ENCODE peak calls at places on chromosomes 16 and 17, in nine cellular contexts. E, J, O, H, B, X, M, Y and A are unnamed samples.

GRCh38 chr17:1120596-1121441 is 59.0 kb downstream of the ABR start:
- DNase-seq in E (peak), J (no peak), O (no peak), H (no peak), B (no peak), X (no peak), M (no peak), Y (no peak), A (no peak)

GRCh38 chr17:49494937-49495841 is at the start of gene NGFR:
- DNase-seq in E (peak), J (peak), O (peak), H (no peak), B (peak), X (peak), M (no peak), Y (peak), A (no peak)

GRCh38 chr17:1963250-1963649 is 61.9 kb downstream of the RTN4RL1 start:
- DNase-seq in E (no peak), J (no peak), O (no peak), H (no peak), B (no peak), X (no peak), M (no peak), Y (no peak), A (no peak)

GRCh38 chr16:946048-946395 is 24.8 kb downstream of the LMF1 start:
- DNase-seq in E (no peak), J (no peak), O (no peak), H (no peak), B (no peak), X (no peak), M (no peak), Y (no peak), A (no peak)

GRCh38 chr17:55705847-55706246 is 16.8 kb downstream of the TMEM100 start:
- DNase-seq in E (no peak), J (peak), O (peak), H (no peak), B (no peak), X (no peak), M (no peak), Y (no peak), A (no peak)

GRCh38 chr17:27855454-27855853 is 37.7 kb downstream of the LYRM9 start:
- DNase-seq in E (no peak), J (no peak), O (no peak), H (no peak), B (no peak), X (no peak), M (no peak), Y (no peak), A (no peak)

GRCh38 chr17:64202683-64203430 is 60.2 kb downstream of the TEX2 start:
- DNase-seq in E (no peak), J (peak), O (peak), H (no peak), B (no peak), X (no peak), M (no peak), Y (peak), A (no peak)

GRCh38 chr16:58418601-58419000 is 26.3 kb downstream of the GINS3 start:
- DNase-seq in E (no peak), J (no peak), O (peak), H (no peak), B (no peak), X (no peak), M (no peak), Y (peak), A (no peak)

GRCh38 chr16:68707341-68708152 is 29.5 kb upstream of the CDH1 start:
- DNase-seq in E (no peak), J (peak), O (peak), H (no peak), B (peak), X (peak), M (no peak), Y (peak), A (no peak)

GRCh38 chr17:69047368-69048263 is 13.1 kb downstream of the ABCA9 start:
- DNase-seq in E (no peak), J (peak), O (peak), H (peak), B (peak), X (peak), M (peak), Y (peak), A (no peak)

GRCh38 chr17:4808378-4808767 is 1.4 kb downstream of the PLD2 start:
- DNase-seq in E (no peak), J (no peak), O (no peak), H (no peak), B (peak), X (no peak), M (no peak), Y (peak), A (no peak)

GRCh38 chr17:45940826-45941225 is 46.5 kb downstream of the MAPT start:
- DNase-seq in E (no peak), J (no peak), O (no peak), H (peak), B (no peak), X (no peak), M (no peak), Y (peak), A (no peak)

GRCh38 chr17:67262420-67262819 is 17.4 kb upstream of the HELZ start:
- DNase-seq in E (no peak), J (no peak), O (no peak), H (no peak), B (peak), X (no peak), M (no peak), Y (no peak), A (no peak)

GRCh38 chr17:49869038-49869374 is 21.1 kb upstream of the TAC4 start:
- DNase-seq in E (no peak), J (no peak), O (no peak), H (no peak), B (no peak), X (no peak), M (no peak), Y (no peak), A (no peak)

GRCh38 chr16:8572919-8573724 is 17.2 kb downstream of the TMEM114 start:
- DNase-seq in E (no peak), J (peak), O (peak), H (no peak), B (no peak), X (peak), M (no peak), Y (peak), A (no peak)

GRCh38 chr17:81435636-81436293 is 40.5 kb downstream of the BAHCC1 start:
- DNase-seq in E (no peak), J (no peak), O (no peak), H (no peak), B (no peak), X (no peak), M (no peak), Y (no peak), A (no peak)
- TF ChIP-seq CTCF in E (no peak), J (no peak), O (no peak), H (no peak), B (no peak), X (no peak), M (no peak), Y (no peak), A (no peak)

GRCh38 chr17:82917656-82918345 is 78.0 kb upstream of the ZNF750 start:
- DNase-seq in E (no peak), J (peak), O (no peak), H (no peak), B (peak), X (peak), M (no peak), Y (peak), A (no peak)
- TF ChIP-seq CTCF in E (peak), J (peak), O (peak), H (no peak), B (no peak), X (peak), M (peak), Y (peak), A (peak)

DNA sequence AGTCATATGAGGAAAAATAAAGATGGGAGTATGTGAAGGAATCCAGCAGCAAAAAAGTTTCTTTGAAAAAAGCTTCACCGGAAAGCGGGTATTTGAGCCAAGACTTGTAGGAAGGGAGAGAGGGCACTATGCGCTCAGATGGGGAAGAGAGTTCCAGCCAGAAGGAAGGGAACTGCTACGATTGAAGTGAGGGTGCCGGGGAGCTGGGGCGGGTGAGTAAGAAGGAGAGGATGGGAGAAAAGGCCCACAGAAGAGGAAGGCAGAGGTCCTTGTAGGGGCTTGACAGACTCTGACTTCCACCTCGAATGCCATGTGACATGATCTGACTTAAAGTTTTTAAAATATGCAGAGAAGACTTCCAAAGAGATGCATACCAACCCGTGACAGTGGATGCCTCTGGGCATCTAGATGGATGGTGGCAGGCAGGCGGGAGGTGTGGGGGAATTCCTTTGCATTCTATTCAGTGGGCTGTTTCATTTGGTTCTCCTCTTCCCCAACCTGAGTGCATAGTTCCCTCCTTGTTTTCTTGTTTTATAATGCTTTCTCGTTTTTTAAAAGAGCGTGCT is 44.9 kb downstream of the CDRT4 start:
- DNase-seq in E (no peak), J (no peak), O (no peak), H (no peak), B (no peak), X (no peak), M (no peak), Y (no peak), A (no peak)
- TF ChIP-seq CTCF in E (no peak), J (no peak), O (no peak), H (no peak), B (no peak), X (no peak), M (no peak), Y (no peak), A (no peak)

DNA sequence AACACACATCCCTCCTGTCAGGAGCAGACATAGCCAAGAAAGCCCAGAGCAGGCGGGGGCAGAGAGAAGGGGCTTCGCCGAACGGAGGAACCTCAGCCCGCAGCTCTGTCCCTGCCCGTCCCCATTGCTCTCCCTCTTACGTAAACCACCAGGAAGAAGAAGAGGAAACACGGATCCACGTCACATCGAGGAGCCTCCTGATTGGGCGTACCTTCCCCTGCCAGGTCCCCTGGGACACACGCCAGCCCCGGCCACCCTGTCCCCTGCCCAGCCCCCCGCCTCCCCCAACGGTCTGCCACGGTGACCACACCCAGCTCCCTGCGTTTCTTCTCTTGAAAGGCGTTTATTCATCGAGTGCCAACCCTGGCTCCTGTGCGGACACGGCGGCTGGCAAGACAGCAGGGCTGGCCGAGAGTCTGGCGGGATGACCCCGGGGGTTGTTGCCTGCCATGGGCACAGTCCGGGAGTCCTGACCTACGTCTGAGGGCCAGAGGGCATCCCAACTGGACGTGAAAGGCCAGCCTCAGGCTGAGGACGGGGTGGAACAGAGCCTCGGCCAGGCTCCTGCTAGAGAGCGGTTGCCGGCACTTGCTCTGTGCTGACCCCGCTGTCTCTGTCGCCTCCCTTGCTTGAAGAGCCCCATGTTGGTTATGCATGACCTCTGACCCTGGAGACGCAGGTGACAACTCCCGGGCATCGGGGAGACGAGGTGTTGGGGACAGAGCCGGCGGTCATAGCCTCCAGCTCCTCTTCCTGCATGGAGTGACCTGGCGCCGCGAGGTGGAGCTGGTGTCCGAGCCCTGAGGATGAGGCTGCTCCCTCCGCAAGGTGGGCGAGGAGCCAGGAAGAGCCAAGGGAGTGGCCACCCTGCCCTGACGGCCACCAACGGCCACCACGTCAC is 40.6 kb upstream of the ACSF3 start:
- DNase-seq in E (no peak), J (no peak), O (peak), H (no peak), B (peak), X (no peak), M (no peak), Y (no peak), A (no peak)
- TF ChIP-seq CTCF in E (no peak), J (no peak), O (no peak), H (no peak), B (no peak), X (no peak), M (no peak), Y (no peak), A (no peak)

GRCh38 chr16:87058728-87059250 is 258.4 kb downstream of the C16orf95 start:
- DNase-seq in E (no peak), J (no peak), O (no peak), H (no peak), B (no peak), X (no peak), M (no peak), Y (no peak), A (no peak)

GRCh38 chr16:87056551-87056950 is 260.6 kb downstream of the C16orf95 start:
- DNase-seq in E (no peak), J (no peak), O (no peak), H (no peak), B (no peak), X (no peak), M (no peak), Y (no peak), A (no peak)

GRCh38 chr16:87057951-87058560 is 259.1 kb downstream of the C16orf95 start:
- DNase-seq in E (no peak), J (no peak), O (no peak), H (no peak), B (no peak), X (no peak), M (no peak), Y (no peak), A (no peak)

GRCh38 chr16:87056083-87056482 is 261.1 kb downstream of the C16orf95 start:
- DNase-seq in E (no peak), J (no peak), O (peak), H (no peak), B (no peak), X (no peak), M (no peak), Y (peak), A (no peak)

DNA sequence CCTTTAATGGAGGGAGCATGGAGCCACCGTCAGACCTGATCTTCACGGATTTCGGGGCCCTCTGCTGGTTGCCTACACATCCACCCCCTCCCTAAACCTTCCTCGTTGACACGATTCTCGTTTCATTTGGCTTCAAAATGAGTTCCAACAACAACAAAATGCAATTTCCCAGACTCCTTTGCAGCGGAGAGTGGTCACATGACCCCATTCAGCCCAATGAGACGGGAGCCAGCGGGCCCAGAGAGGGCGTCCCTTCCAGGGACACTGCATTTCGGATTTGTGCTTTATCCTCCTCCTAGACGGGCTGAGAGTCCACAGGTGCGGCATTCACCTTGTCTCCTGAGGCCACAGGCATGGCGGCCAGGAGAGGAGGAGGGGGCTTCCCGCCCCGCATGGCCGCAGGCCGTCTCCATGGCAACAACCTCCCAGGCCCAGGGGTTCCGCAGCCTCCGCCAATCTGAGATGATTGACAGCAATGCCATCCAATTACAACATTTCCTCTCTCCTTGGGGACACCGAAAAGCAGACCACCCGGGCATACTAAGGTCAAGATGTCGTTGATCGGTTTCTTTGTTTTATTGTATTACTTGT is 259.8 kb downstream of the C16orf95 start:
- DNase-seq in E (no peak), J (no peak), O (no peak), H (no peak), B (no peak), X (no peak), M (no peak), Y (no peak), A (no peak)
- TF ChIP-seq CTCF in E (no peak), J (no peak), O (no peak), H (peak), B (no peak), X (peak), M (no peak), Y (peak), A (no peak)

GRCh38 chr17:29936724-29937123 is 4.7 kb upstream of the EFCAB5 start:
- DNase-seq in E (no peak), J (no peak), O (no peak), H (no peak), B (no peak), X (no peak), M (no peak), Y (no peak), A (no peak)

GRCh38 chr17:29931253-29931932 is 1.4 kb upstream of the SSH2 start:
- DNase-seq in E (peak), J (peak), O (peak), H (peak), B (peak), X (peak), M (peak), Y (peak), A (peak)

GRCh38 chr17:29930399-29931010 is 477 bp upstream of the SSH2 start:
- DNase-seq in E (no peak), J (peak), O (peak), H (no peak), B (peak), X (peak), M (no peak), Y (no peak), A (no peak)

GRCh38 chr17:29929544-29930398 is at the start of gene SSH2:
- DNase-seq in E (peak), J (peak), O (peak), H (peak), B (peak), X (peak), M (peak), Y (peak), A (peak)

DNA sequence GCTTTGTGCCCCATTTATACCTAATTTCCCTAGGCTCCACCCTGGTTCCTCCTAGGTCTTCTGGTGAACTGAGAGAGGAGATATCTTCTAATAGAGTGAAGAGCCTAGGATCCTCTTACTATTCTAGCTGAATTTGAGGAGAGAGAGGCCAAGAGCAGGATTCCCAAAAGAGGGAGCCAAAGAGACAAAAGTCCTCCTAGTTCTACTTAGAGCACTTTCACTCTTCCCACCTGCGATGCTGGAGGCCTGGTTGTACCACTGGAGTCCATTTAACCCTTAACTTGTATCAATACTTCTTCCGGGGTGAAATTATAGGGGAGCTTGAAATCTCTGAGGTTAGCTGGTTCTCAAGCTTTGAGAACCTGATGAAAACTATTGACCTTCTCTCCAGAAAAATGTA is 3.4 kb upstream of the SSH2 start:
- DNase-seq in E (no peak), J (peak), O (peak), H (no peak), B (no peak), X (no peak), M (no peak), Y (peak), A (no peak)
- TF ChIP-seq CTCF in E (no peak), J (peak), O (peak), H (no peak), B (no peak), X (no peak), M (peak), Y (peak), A (no peak)

DNA sequence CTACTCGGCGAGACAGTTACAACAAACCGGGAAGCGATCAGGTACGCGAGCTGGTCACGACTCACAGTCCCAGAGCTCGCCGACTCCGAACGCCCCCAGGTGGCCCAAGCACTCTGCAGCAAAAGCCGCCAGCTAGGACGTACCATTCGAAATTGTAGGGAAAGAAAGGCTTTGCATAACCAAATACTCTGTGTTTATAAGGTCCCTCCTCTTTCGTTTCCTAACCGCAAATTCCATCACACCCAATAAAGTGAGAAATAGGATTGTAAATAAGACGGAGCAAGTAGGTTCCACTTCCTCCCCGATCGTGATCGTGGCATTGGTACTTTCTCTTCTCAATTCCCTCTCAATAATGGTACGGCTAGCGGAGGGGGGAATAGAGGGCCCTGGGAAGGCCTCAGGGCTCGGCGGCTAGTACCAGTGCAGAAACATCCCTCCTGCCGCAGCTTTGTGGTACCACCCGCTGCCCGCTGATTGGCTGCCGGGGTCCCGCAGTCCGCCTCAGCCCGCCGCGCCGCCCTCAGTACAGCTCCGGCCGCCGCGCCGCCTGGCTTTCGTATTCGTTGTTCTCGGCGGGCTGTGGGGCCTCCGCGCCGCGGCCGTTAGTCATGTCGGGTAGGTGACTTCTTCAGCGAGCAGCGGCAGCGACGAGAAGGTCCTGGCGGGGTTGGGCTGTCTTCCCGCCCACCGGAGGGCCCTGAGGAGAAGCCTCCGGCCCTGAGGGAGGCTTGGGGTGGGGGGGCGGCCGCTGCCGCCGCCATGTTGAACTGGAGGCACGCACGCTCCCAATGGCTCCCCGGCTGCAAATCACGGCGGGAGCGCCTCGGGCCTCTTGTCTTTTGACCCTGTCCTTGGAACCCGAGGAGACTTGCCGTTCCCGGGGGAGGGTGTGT is at the start of gene TAF15:
- DNase-seq in E (peak), J (peak), O (peak), H (peak), B (peak), X (peak), M (peak), Y (peak), A (peak)
- TF ChIP-seq CTCF in E (peak), J (peak), O (peak), H (peak), B (peak), X (peak), M (peak), Y (peak), A (peak)

GRCh38 chr17:34357398-34357797 is 1.1 kb downstream of the CCL13 start:
- DNase-seq in E (no peak), J (no peak), O (no peak), H (no peak), B (no peak), X (no peak), M (no peak), Y (no peak), A (no peak)
- TF ChIP-seq CTCF in E (no peak), J (no peak), O (no peak), H (no peak), B (no peak), X (no peak), M (no peak), Y (no peak), A (no peak)